ENCODE peak calls at places on chromosomes 7 and 10, in five cellular contexts. K is upper lobe of right lung, N is lower leg skin, M is heart right ventricle, I is DND-41. A is an unnamed sample.

GRCh38 chr10:329361-330099 is 194.3 kb downstream of the ZMYND11 start:
- DNase-seq in M (peak; percentile 83), K (peak; percentile 68), I (peak; percentile 65), N (peak; percentile 88), A (no peak)

GRCh38 chr10:69422676-69423075 is 6.0 kb upstream of the TACR2 start:
- DNase-seq in N (no peak), M (no peak), I (no peak), K (peak; percentile 10), A (no peak)

GRCh38 chr7:45240187-45240776 is 82.7 kb downstream of the RAMP3 start:
- DNase-seq in K (no peak), I (no peak), M (peak; percentile 69), N (no peak), A (no peak)

GRCh38 chr7:44283381-44284211 is 41.8 kb downstream of the CAMK2B start:
- DNase-seq in M (peak; percentile 59), N (no peak), K (peak; percentile 51), I (no peak), A (no peak)

GRCh38 chr10:3287566-3288445 is 115.2 kb upstream of the PITRM1 start:
- DNase-seq in I (no peak), N (no peak), K (no peak), M (no peak), A (no peak)

GRCh38 chr10:77201135-77202111 is 436.2 kb downstream of the KCNMA1 start:
- DNase-seq in M (no peak), N (no peak), K (no peak), I (no peak), A (no peak)

GRCh38 chr7:119377-120163 is 72.8 kb upstream of the FAM20C start:
- DNase-seq in K (peak; percentile 90), I (no peak), M (peak; percentile 62), N (no peak), A (no peak)

GRCh38 chr7:100162874-100163533 is 4.5 kb upstream of the TRAPPC14 start:
- DNase-seq in K (no peak), N (peak; percentile 75), I (no peak), M (no peak), A (no peak)

GRCh38 chr7:90320801-90321494 is at the start of gene FAM237B:
- DNase-seq in I (no peak), N (no peak), M (no peak), K (no peak), A (peak; percentile 17)

GRCh38 chr7:84941936-84942335 is 244.9 kb downstream of the SEMA3D start:
- DNase-seq in N (no peak), M (no peak), K (no peak), I (no peak), A (no peak)

GRCh38 chr7:25090374-25090773 is 34.7 kb downstream of the CYCS start:
- DNase-seq in K (no peak), I (no peak), M (no peak), N (no peak), A (no peak)

GRCh38 chr7:21773326-21773725 is 172.4 kb downstream of the CDCA7L start:
- DNase-seq in K (no peak), I (no peak), M (no peak), N (no peak), A (no peak)

GRCh38 chr10:50637003-50637579 is 13.3 kb upstream of the SGMS1 start:
- DNase-seq in M (no peak), I (no peak), K (no peak), N (no peak), A (no peak)

GRCh38 chr10:101752241-101752640 is 23.7 kb downstream of the FGF8 start:
- DNase-seq in K (no peak), M (no peak), I (no peak), N (no peak), A (no peak)

GRCh38 chr7:155680864-155681263 is 36.4 kb downstream of the RBM33 start:
- DNase-seq in I (no peak), N (no peak), K (no peak), M (no peak), A (no peak)

GRCh38 chr7:72278550-72278949 is 133.6 kb downstream of the CALN1 start:
- DNase-seq in M (no peak), K (no peak), I (no peak), N (no peak), A (no peak)

GRCh38 chr7:100166317-100166940 is 2.0 kb downstream of the GAL3ST4 start:
- DNase-seq in I (no peak), K (peak; percentile 53), M (no peak), N (no peak), A (no peak)

GRCh38 chr10:34489973-34490372 is 325.1 kb downstream of the PARD3 start:
- DNase-seq in I (no peak), K (no peak), M (no peak), N (no peak), A (no peak)

GRCh38 chr7:25951414-25952276 is 200.4 kb upstream of the NFE2L3 start:
- DNase-seq in N (peak; percentile 33), K (no peak), I (no peak), M (no peak), A (no peak)

GRCh38 chr10:46544989-46545791 is 11.3 kb downstream of the GPRIN2 start:
- DNase-seq in K (peak; percentile 65), N (no peak), I (no peak), M (no peak), A (no peak)

GRCh38 chr7:98907570-98907969 is 29.2 kb downstream of the TRRAP start:
- DNase-seq in K (no peak), I (no peak), M (no peak), N (no peak), A (no peak)

GRCh38 chr7:33444501-33444900 is 315.1 kb downstream of the BBS9 start:
- DNase-seq in M (peak; percentile 59), K (no peak), I (no peak), N (peak; percentile 35), A (no peak)

GRCh38 chr10:20890491-20891337 is 6.4 kb downstream of the NEBL start:
- DNase-seq in I (no peak), N (no peak), K (no peak), M (no peak), A (no peak)

GRCh38 chr7:92782855-92783254 is 53.5 kb downstream of the CDK6 start:
- DNase-seq in N (no peak), K (no peak), I (no peak), M (no peak), A (no peak)

GRCh38 chr10:131781791-131782190 is 119.0 kb upstream of the PPP2R2D start:
- DNase-seq in N (no peak), I (no peak), K (no peak), M (no peak), A (no peak)

GRCh38 chr7:36598056-36598675 is 126.1 kb downstream of the AOAH start:
- DNase-seq in N (no peak), K (no peak), M (no peak), I (no peak), A (no peak)

GRCh38 chr7:9201928-9202327 is 768.5 kb downstream of the NXPH1 start:
- DNase-seq in I (no peak), K (no peak), M (no peak), N (no peak), A (no peak)

GRCh38 chr10:120833222-120833928 is 17.8 kb upstream of the WDR11 start:
- DNase-seq in M (no peak), K (no peak), I (no peak), N (no peak), A (no peak)

GRCh38 chr7:2242541-2243482 is 786 bp downstream of the NUDT1 start:
- DNase-seq in N (no peak), M (no peak), K (no peak), I (peak; percentile 42), A (peak; percentile 51)

GRCh38 chr10:72242675-72243074 is 26.6 kb upstream of the ASCC1 start:
- DNase-seq in I (no peak), N (peak; percentile 74), K (peak; percentile 71), M (peak; percentile 77), A (no peak)

DNA sequence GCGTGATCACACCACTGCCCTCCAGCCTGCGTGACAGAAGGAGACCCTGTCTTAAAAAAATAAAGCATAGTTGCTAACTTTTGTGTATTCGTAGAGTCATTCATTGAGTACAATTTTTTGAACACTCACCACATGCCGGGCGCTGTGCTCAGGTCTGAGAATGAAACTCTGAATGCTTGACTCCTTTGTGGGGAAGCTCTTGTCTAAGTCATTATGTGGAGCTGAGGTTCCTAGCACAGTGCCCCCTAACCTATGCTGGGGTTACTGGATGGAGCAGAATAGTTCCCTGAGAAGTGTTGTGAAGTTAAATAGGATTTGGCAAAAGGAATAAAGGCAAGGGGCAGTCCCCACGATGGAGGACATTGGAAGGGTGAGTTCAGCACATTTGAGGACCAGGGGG is 123.3 kb downstream of the CELF2 start:
- DNase-seq in K (no peak), I (no peak), N (no peak), M (no peak), A (no peak)
- TF ChIP-seq CTCF in K (no peak), I (no peak), N (no peak), M (no peak), A (no peak)

GRCh38 chr7:116957874-116958273 is 4.6 kb downstream of the ST7 start:
- DNase-seq in I (no peak), K (no peak), M (no peak), N (no peak), A (peak; percentile 54)

GRCh38 chr7:116956515-116956804 is 3.2 kb downstream of the ST7 start:
- DNase-seq in N (no peak), M (no peak), K (no peak), I (no peak), A (no peak)

GRCh38 chr7:116955340-116955739 is 2.0 kb downstream of the ST7 start:
- DNase-seq in N (no peak), K (no peak), I (no peak), M (no peak), A (no peak)

GRCh38 chr7:116954443-116954838 is 1.1 kb downstream of the ST7 start:
- DNase-seq in M (no peak), I (no peak), K (no peak), N (no peak), A (no peak)

GRCh38 chr7:116955801-116956514 is 2.7 kb downstream of the ST7 start:
- DNase-seq in I (no peak), K (no peak), M (peak; percentile 48), N (no peak), A (peak; percentile 72)
- H3K4me3 ChIP-seq in I (no peak overlapping the region), K (no peak overlapping the region), M (no peak overlapping the region), N (no peak overlapping the region), A (peak overlapping the region; percentile 93)

DNA sequence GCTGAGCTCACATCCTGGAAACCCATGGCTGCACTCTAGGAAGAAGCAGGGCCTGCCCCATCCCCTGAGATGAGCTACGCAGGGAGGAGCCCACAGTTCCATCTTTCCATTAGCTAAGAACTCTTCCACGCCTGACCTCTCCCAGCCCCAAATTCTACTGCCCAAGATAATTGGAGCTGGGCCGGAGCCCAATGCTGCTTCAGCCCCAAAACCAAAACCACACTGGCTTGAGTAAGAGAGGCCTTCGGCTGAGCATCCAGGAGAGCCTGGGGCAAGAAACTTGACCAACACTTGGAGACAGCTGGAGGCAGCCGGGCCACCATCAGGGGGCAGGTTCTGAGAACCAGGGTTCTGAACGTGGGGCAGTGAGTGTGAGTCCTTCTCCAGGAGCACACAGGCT is 116.1 kb upstream of the ZMIZ1 start:
- DNase-seq in N (no peak), M (peak; percentile 40), I (no peak), K (no peak), A (no peak)
- TF ChIP-seq CTCF in N (no peak), M (no peak), I (no peak), K (no peak), A (no peak)

GRCh38 chr10:43448742-43449141 is 11.8 kb downstream of the ZNF487 start:
- DNase-seq in K (no peak), M (no peak), N (no peak), I (no peak), A (no peak)

GRCh38 chr10:43452356-43452914 is 15.5 kb downstream of the ZNF487 start:
- DNase-seq in N (no peak), M (no peak), I (no peak), K (no peak), A (no peak)

GRCh38 chr10:43458227-43458626 is 21.3 kb downstream of the ZNF487 start:
- DNase-seq in K (no peak), M (no peak), N (no peak), I (no peak), A (no peak)

GRCh38 chr10:43453266-43453831 is 16.4 kb downstream of the ZNF487 start:
- DNase-seq in K (no peak), N (no peak), M (no peak), I (peak; percentile 48), A (peak; percentile 74)
- H3K4me3 ChIP-seq in K (no peak overlapping the region), N (no peak overlapping the region), M (no peak overlapping the region), I (no peak overlapping the region), A (no peak overlapping the region)